ENCODE peak calls at places on chromosomes 1 and 21, in four cellular contexts. One of them, this sample, is unnamed.

GRCh38 chr1:244645890-244646289 is 7.0 kb upstream of the DESI2 start:
- DNase-seq in uterus: no peak
- DNase-seq in IMR-90: no peak
- DNase-seq in body of pancreas: no peak
- DNase-seq in this sample: no peak

GRCh38 chr21:43825936-43826622 is 36.7 kb downstream of the RRP1 start:
- DNase-seq in body of pancreas: no peak
- DNase-seq in uterus: no peak
- DNase-seq in IMR-90: no peak
- DNase-seq in this sample: no peak

GRCh38 chr1:56666112-56666608 is 21.0 kb downstream of the PRKAA2 start:
- DNase-seq in body of pancreas: no peak
- DNase-seq in uterus: no peak
- DNase-seq in IMR-90: no peak
- DNase-seq in this sample: no peak

GRCh38 chr1:60427194-60427593 is 353.6 kb upstream of the C1orf87 start:
- DNase-seq in IMR-90: no peak
- DNase-seq in body of pancreas: no peak
- DNase-seq in uterus: no peak
- DNase-seq in this sample: no peak

GRCh38 chr1:155081472-155082300 is 3.0 kb downstream of the EFNA3 start:
- DNase-seq in IMR-90: no peak
- DNase-seq in uterus: no peak
- DNase-seq in body of pancreas: no peak
- DNase-seq in this sample: no peak

GRCh38 chr1:40825430-40825778 is 36.8 kb downstream of the CITED4 start:
- DNase-seq in IMR-90: no peak
- DNase-seq in uterus: no peak
- DNase-seq in body of pancreas: no peak
- DNase-seq in this sample: no peak

GRCh38 chr1:228109962-228110488 is 926 bp upstream of the MRPL55 start:
- DNase-seq in body of pancreas: no peak
- DNase-seq in IMR-90: peak
- DNase-seq in uterus: no peak
- DNase-seq in this sample: no peak

GRCh38 chr1:151641229-151641628 is 29.4 kb downstream of the SNX27 start:
- DNase-seq in IMR-90: no peak
- DNase-seq in uterus: no peak
- DNase-seq in body of pancreas: no peak
- DNase-seq in this sample: no peak

GRCh38 chr1:23477359-23478144 is 6.4 kb downstream of the ASAP3 start:
- DNase-seq in uterus: no peak
- DNase-seq in IMR-90: no peak
- DNase-seq in body of pancreas: no peak
- DNase-seq in this sample: no peak

GRCh38 chr1:173473599-173474011 is 3.5 kb upstream of the PRDX6 start:
- DNase-seq in body of pancreas: no peak
- DNase-seq in uterus: no peak
- DNase-seq in IMR-90: peak
- DNase-seq in this sample: no peak

GRCh38 chr21:16013570-16013969 is 283.8 kb downstream of the USP25 start:
- DNase-seq in IMR-90: no peak
- DNase-seq in uterus: no peak
- DNase-seq in body of pancreas: no peak
- DNase-seq in this sample: no peak

GRCh38 chr1:59714966-59715365 is 99.8 kb upstream of the HOOK1 start:
- DNase-seq in body of pancreas: no peak
- DNase-seq in IMR-90: no peak
- DNase-seq in uterus: no peak
- DNase-seq in this sample: no peak

GRCh38 chr1:92583821-92584760 is 97.4 kb upstream of the GFI1 start:
- DNase-seq in IMR-90: peak
- DNase-seq in uterus: no peak
- DNase-seq in body of pancreas: no peak
- DNase-seq in this sample: peak

GRCh38 chr1:30058966-30059365 is 664.4 kb downstream of the MATN1 start:
- DNase-seq in body of pancreas: no peak
- DNase-seq in IMR-90: peak
- DNase-seq in uterus: no peak
- DNase-seq in this sample: peak

GRCh38 chr21:35208810-35209517 is 159.9 kb upstream of the RUNX1 start:
- DNase-seq in body of pancreas: no peak
- DNase-seq in uterus: no peak
- DNase-seq in IMR-90: peak
- DNase-seq in this sample: no peak

GRCh38 chr1:4614371-4615137 is 39.9 kb upstream of the AJAP1 start:
- DNase-seq in uterus: no peak
- DNase-seq in IMR-90: no peak
- DNase-seq in body of pancreas: no peak
- DNase-seq in this sample: no peak

GRCh38 chr1:169120066-169120465 is 13.6 kb downstream of the ATP1B1 start:
- DNase-seq in body of pancreas: no peak
- DNase-seq in uterus: no peak
- DNase-seq in IMR-90: peak
- DNase-seq in this sample: no peak

GRCh38 chr1:44584167-44584566 is 90.1 kb downstream of the TMEM53 start:
- DNase-seq in IMR-90: no peak
- DNase-seq in uterus: no peak
- DNase-seq in body of pancreas: no peak
- DNase-seq in this sample: no peak

GRCh38 chr21:42456457-42456856 is 39.6 kb downstream of the RSPH1 start:
- DNase-seq in body of pancreas: no peak
- DNase-seq in uterus: no peak
- DNase-seq in IMR-90: no peak
- DNase-seq in this sample: no peak

GRCh38 chr1:167546935-167547334 is 6.6 kb downstream of the CREG1 start:
- DNase-seq in body of pancreas: no peak
- DNase-seq in uterus: no peak
- DNase-seq in IMR-90: no peak
- DNase-seq in this sample: no peak

GRCh38 chr1:84598846-84599741 is 24.9 kb upstream of the CTBS start:
- DNase-seq in IMR-90: peak
- DNase-seq in uterus: no peak
- DNase-seq in body of pancreas: no peak
- DNase-seq in this sample: no peak

GRCh38 chr1:83499998-83500397 is 498.9 kb downstream of the TTLL7 start:
- DNase-seq in body of pancreas: no peak
- DNase-seq in IMR-90: no peak
- DNase-seq in uterus: no peak
- DNase-seq in this sample: no peak

DNA sequence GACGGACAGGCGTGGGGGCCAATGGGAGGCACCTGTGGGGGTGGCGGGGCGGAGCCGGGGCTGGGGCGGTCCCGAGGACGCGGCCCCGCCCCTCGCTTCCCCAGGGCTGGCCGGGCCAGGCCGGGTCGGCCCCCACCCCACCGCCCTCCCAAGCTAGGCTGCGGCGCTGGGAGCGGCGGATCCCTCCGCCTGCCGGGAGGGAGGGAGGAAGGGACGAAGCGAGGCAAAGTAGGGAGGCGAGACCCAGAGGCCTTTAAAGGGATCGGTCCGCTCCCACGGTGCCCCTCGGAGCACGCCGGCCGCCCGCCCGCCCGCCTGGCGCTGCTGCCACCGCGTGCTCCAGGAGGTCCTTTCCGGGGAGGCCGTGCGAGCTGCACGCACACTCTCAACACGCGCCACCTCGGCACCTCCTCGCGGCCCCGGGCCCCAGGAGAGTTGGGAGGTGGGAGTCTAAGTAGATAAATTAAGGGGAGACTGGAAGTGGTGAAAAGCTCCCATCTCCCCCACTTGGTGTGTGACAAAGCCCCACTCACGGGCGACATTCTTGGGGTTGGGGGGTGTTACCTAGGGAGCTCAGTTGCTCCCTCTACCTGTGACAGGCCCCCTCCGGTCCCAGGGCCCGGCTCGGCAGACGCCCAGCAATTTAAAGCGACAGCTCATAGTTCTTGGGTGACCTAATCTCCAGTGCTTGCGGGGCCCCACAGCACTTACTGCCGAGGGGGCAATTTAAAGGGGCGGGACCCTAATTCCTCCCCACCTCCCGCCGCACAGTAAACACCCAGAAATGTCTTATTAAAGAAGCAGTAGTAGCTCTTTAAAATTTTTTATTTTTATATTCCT is 492 bp upstream of the MEF2D start:
- DNase-seq in uterus: peak
- DNase-seq in body of pancreas: peak
- DNase-seq in IMR-90: peak
- DNase-seq in this sample: peak
- TF ChIP-seq CTCF in uterus: peak
- TF ChIP-seq CTCF in body of pancreas: peak
- TF ChIP-seq CTCF in IMR-90: peak
- TF ChIP-seq CTCF in this sample: peak

GRCh38 chr1:198075296-198075695 is 81.5 kb upstream of the NEK7 start:
- DNase-seq in uterus: no peak
- DNase-seq in IMR-90: no peak
- DNase-seq in body of pancreas: no peak
- DNase-seq in this sample: no peak

GRCh38 chr1:198068280-198068679 is 88.5 kb upstream of the NEK7 start:
- DNase-seq in uterus: no peak
- DNase-seq in body of pancreas: no peak
- DNase-seq in IMR-90: peak
- DNase-seq in this sample: no peak

GRCh38 chr1:198072177-198072576 is 84.6 kb upstream of the NEK7 start:
- DNase-seq in body of pancreas: no peak
- DNase-seq in IMR-90: no peak
- DNase-seq in uterus: no peak
- DNase-seq in this sample: no peak
- TF ChIP-seq CTCF in body of pancreas: no peak
- TF ChIP-seq CTCF in IMR-90: peak
- TF ChIP-seq CTCF in uterus: no peak
- TF ChIP-seq CTCF in this sample: no peak

GRCh38 chr1:89616844-89617627 is 15.9 kb upstream of the LRRC8C start:
- DNase-seq in uterus: no peak
- DNase-seq in body of pancreas: no peak
- DNase-seq in IMR-90: no peak
- DNase-seq in this sample: no peak

GRCh38 chr1:89611721-89612120 is 21.2 kb upstream of the LRRC8C start:
- DNase-seq in IMR-90: no peak
- DNase-seq in body of pancreas: no peak
- DNase-seq in uterus: no peak
- DNase-seq in this sample: no peak

GRCh38 chr1:89613928-89614327 is 19.0 kb upstream of the LRRC8C start:
- DNase-seq in uterus: no peak
- DNase-seq in body of pancreas: no peak
- DNase-seq in IMR-90: no peak
- DNase-seq in this sample: no peak

GRCh38 chr1:89620664-89621063 is 12.3 kb upstream of the LRRC8C start:
- DNase-seq in body of pancreas: no peak
- DNase-seq in IMR-90: no peak
- DNase-seq in uterus: no peak
- DNase-seq in this sample: no peak

GRCh38 chr1:89615676-89616598 is 17.0 kb upstream of the LRRC8C start:
- DNase-seq in uterus: no peak
- DNase-seq in body of pancreas: no peak
- DNase-seq in IMR-90: no peak
- DNase-seq in this sample: no peak
- TF ChIP-seq CTCF in uterus: no peak
- TF ChIP-seq CTCF in body of pancreas: peak
- TF ChIP-seq CTCF in IMR-90: peak
- TF ChIP-seq CTCF in this sample: peak

DNA sequence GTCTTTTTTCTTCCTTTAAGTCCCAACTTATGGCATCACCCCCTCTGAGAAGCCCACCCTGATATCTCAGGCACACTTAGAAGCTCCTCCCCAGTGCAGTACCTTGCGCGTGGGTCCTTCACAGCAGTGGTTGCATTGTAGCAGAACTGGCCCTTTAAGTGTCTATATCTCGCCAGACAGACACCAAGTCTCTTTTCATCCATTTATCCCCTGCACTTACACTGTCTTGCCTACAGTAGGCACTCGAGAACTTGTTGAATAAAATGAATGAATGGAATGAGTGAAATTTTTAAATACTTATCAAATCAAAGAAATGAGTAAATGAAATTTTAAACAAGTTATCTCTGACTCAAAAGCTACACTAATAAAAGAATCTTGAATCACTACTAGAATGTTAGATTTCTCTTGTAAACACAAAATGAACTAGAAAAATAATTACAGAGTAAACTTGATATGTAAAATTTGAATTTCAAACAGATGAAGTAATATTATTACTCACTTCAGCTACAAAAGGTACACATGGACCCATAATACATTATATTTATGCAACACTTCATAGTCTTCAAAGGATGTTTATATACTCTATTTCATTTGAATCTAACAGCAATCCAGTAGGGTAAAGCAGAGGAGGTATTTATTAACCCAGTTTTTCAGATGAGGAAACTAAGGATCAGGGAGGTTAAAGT is 54.7 kb upstream of the MAN1A2 start:
- DNase-seq in uterus: no peak
- DNase-seq in IMR-90: peak
- DNase-seq in body of pancreas: peak
- DNase-seq in this sample: no peak
- TF ChIP-seq CTCF in uterus: peak
- TF ChIP-seq CTCF in IMR-90: peak
- TF ChIP-seq CTCF in body of pancreas: peak
- TF ChIP-seq CTCF in this sample: no peak

DNA sequence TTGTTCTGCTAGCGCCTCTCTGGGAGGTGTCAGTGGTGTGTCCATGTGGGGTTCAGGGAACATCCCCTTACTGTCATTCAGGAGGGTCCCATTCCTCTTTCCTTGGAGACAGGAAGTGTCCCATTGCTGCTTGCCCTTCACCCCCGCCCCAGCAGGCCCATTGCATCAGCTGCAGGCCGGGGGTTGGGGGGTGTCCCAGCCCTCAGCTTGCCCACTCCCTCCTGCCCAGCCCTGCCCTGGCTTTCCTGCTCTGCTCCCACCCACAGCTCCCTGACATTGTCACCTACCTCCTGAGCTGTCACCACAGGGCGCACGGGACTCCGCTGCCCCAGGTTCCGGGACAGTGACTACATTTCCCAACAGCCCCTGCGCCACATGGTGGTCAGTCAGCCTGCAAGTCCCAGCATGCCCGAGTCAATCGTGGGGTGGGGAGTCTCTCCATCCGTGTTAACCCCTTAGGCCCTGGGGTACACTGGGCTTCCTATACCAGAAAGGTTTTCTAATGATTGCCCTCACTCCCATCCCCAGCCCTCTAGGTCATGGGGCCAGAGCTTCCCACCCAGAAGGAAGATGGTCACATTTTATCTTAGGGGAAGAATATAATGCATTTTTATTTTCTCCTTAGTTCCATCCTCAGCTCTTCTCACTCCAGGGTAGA is at the start of gene INPP5B:
- DNase-seq in uterus: peak
- DNase-seq in body of pancreas: peak
- DNase-seq in IMR-90: peak
- DNase-seq in this sample: peak
- TF ChIP-seq CTCF in uterus: peak
- TF ChIP-seq CTCF in body of pancreas: peak
- TF ChIP-seq CTCF in IMR-90: peak
- TF ChIP-seq CTCF in this sample: no peak

This sample was measured in kidney epithelial cell.